ENCODE peak calls at places on chromosome 18, in four cellular contexts. J, R, W and Z are unnamed samples.
A peak's percentile ranks its signal among the peaks of the same experiment; 100 is the strongest.

GRCh38 chr18:12774982-12775381 is 72.1 kb downstream of the PSMG2 start:
- DNase-seq in J (no peak), R (no peak), W (no peak), Z (no peak)

GRCh38 chr18:32091724-32092421 is at the start of gene RNF138:
- DNase-seq in J (peak; percentile 82), R (peak; percentile 89), W (peak; percentile 93), Z (peak; percentile 92)

GRCh38 chr18:76463872-76464271 is 31.2 kb downstream of the ZNF516 start:
- DNase-seq in J (no peak), R (no peak), W (no peak), Z (no peak)

GRCh38 chr18:68701353-68701752 is 13.6 kb downstream of the TMX3 start:
- DNase-seq in J (no peak), R (no peak), W (no peak), Z (no peak)

GRCh38 chr18:54947115-54947514 is 12.1 kb downstream of the CCDC68 start:
- DNase-seq in J (no peak), R (no peak), W (no peak), Z (no peak)

GRCh38 chr18:76715012-76715608 is 107.2 kb upstream of the ZNF236 start:
- DNase-seq in J (no peak), R (no peak), W (no peak), Z (no peak)

GRCh38 chr18:46199515-46200147 is 95.4 kb downstream of the HAUS1 start:
- DNase-seq in J (peak; percentile 69), R (no peak), W (no peak), Z (no peak)

GRCh38 chr18:23311346-23312103 is 141.6 kb upstream of the RIOK3 start:
- DNase-seq in J (peak; percentile 98), R (no peak), W (no peak), Z (no peak)

GRCh38 chr18:63505566-63506335 is 29.0 kb downstream of the SERPINB5 start:
- DNase-seq in J (no peak), R (peak; percentile 16), W (no peak), Z (no peak)

GRCh38 chr18:48848641-48849143 is 102.1 kb downstream of the SMAD7 start:
- DNase-seq in J (peak; percentile 73), R (no peak), W (no peak), Z (no peak)

GRCh38 chr18:44683566-44683965 is 2.9 kb downstream of the SETBP1 start:
- DNase-seq in J (no peak), R (no peak), W (no peak), Z (no peak)

GRCh38 chr18:77030201-77030600 is 102.4 kb downstream of the MBP start:
- DNase-seq in J (no peak), R (no peak), W (no peak), Z (no peak)

GRCh38 chr18:77765468-77765867 is 515.8 kb downstream of the GALR1 start:
- DNase-seq in J (peak; percentile 0), R (peak; percentile 34), W (no peak), Z (no peak)

GRCh38 chr18:69956655-69957054 is 9.0 kb upstream of the CD226 start:
- DNase-seq in J (no peak), R (no peak), W (no peak), Z (no peak)

GRCh38 chr18:69954719-69955118 is 7.0 kb upstream of the CD226 start:
- DNase-seq in J (peak; percentile 40), R (no peak), W (no peak), Z (no peak)

GRCh38 chr18:69958422-69958821 is 10.7 kb upstream of the CD226 start:
- DNase-seq in J (no peak), R (no peak), W (no peak), Z (no peak)

GRCh38 chr18:69957071-69957620 is 9.5 kb upstream of the CD226 start:
- DNase-seq in J (no peak), R (no peak), W (no peak), Z (no peak)

GRCh38 chr18:69956037-69956436 is 8.4 kb upstream of the CD226 start:
- DNase-seq in J (no peak), R (no peak), W (no peak), Z (no peak)
- H3K4me3 ChIP-seq in J (no peak overlapping the region), R (no peak overlapping the region), W (no peak overlapping the region), Z (no peak overlapping the region)

GRCh38 chr18:50573679-50574078 is 13.8 kb downstream of the MAPK4 start:
- DNase-seq in J (no peak), R (no peak), W (no peak), Z (no peak)
- TF ChIP-seq CTCF in J (no peak), R (peak; percentile 33), W (no peak), Z (peak; percentile 45)

GRCh38 chr18:39667905-39668304 is 2102.3 kb upstream of the CELF4 start:
- DNase-seq in J (peak; percentile 17), R (no peak), W (no peak), Z (no peak)
- H3K27me3 ChIP-seq in J (no peaks in the 10 kb centered on the region), R (no peaks in the 10 kb centered on the region), W (no peaks in the 10 kb centered on the region), Z (no peaks in the 10 kb centered on the region)

DNA sequence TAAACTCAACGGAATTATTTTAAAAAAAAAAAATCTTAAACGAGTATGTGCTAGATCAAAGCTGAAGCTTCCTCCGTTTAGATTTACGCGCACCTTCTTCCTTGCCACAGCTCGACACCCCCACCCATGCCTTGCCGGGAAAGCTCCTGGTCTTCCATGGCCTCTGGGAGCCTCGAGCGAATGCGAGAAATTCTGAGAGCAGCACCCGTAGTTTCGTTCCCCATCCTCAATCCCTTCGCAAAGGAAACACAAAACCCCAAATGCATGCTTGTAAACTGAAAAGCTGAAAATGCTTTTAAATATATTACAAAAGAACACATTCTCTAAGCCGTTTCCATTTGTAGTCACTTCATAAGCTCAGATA is 1.6 kb downstream of the DSC3 start:
- DNase-seq in J (peak; percentile 6), R (peak; percentile 9), W (no peak), Z (no peak)
- H3K4me3 ChIP-seq in J (no peak overlapping the region), R (no peak overlapping the region), W (no peak overlapping the region), Z (no peak overlapping the region)

DNA sequence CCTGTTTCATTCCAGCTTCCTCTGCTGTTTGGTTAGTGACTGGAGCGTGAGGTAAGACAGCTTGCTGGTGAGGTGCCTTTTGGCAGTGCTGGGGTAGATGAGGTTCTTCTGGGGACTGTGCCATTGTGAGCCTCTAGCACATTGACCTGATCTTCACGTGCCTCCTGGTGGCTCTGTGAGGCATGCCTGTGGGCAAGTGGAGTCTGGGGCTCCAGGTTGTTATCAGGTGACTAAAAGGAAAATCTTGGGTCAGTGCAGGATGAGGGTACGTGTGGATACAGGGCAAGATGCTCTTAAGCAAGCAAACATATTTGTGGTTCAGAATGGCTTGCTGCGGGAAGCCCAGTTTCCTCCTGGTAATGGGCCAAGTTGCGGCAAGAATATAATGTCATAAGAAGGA is 75.4 kb downstream of the FHOD3 start:
- DNase-seq in J (peak; percentile 99), R (no peak), W (no peak), Z (no peak)
- TF ChIP-seq CTCF in J (no peak), R (no peak), W (no peak), Z (peak; percentile 51)

DNA sequence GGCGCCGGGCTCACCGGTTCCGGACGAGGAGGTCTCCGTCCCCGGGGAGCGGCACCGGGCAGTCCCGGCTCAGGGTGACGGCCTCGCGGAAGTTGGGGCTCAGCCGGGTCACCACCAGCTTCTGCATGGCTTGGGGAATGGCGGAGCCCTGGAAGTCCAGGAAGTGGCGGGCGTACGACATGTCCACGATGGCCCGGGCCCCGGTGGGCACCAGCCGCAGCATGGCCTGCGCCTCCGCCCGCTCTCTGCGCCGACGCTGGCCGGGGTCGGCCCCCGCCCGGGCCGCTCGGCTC is 157 bp downstream of the PTGR3 start:
- DNase-seq in J (no peak), R (no peak), W (peak; percentile 86), Z (no peak)
- H3K27me3 ChIP-seq in J (no peaks in the 10 kb centered on the region), R (no peaks in the 10 kb centered on the region), W (no peaks in the 10 kb centered on the region), Z (no peaks in the 10 kb centered on the region)